ENCODE peak calls at places on chromosome 19, in nine cellular contexts. One of them, this sample, is unnamed. For H3K4me1, the result is how much of the 10 kb centered on the place peaks cover.

GRCh38 chr19:45442927-45443461 is 19.3 kb upstream of the ERCC1 start:
- DNase-seq in heart left ventricle: peak
- DNase-seq in transverse colon: peak
- DNase-seq in breast epithelium: no peak
- DNase-seq in upper lobe of left lung: peak
- DNase-seq in HCT116: no peak
- DNase-seq in body of pancreas: peak
- DNase-seq in IMR-90: peak
- DNase-seq in tibial nerve: peak
- DNase-seq in this sample: peak

GRCh38 chr19:48872884-48873475 is 759 bp downstream of the PPP1R15A start:
- DNase-seq in heart left ventricle: peak
- DNase-seq in transverse colon: peak
- DNase-seq in breast epithelium: peak
- DNase-seq in upper lobe of left lung: peak
- DNase-seq in HCT116: peak
- DNase-seq in body of pancreas: peak
- DNase-seq in IMR-90: peak
- DNase-seq in tibial nerve: peak
- DNase-seq in this sample: peak

GRCh38 chr19:5985098-5985783 is 7.3 kb upstream of the RANBP3 start:
- DNase-seq in heart left ventricle: no peak
- DNase-seq in transverse colon: no peak
- DNase-seq in breast epithelium: no peak
- DNase-seq in upper lobe of left lung: no peak
- DNase-seq in HCT116: no peak
- DNase-seq in body of pancreas: no peak
- DNase-seq in IMR-90: peak
- DNase-seq in tibial nerve: no peak
- DNase-seq in this sample: peak

GRCh38 chr19:49766007-49766937 is 529 bp upstream of the AP2A1 start:
- DNase-seq in heart left ventricle: peak
- DNase-seq in transverse colon: peak
- DNase-seq in breast epithelium: peak
- DNase-seq in upper lobe of left lung: peak
- DNase-seq in HCT116: peak
- DNase-seq in body of pancreas: peak
- DNase-seq in IMR-90: peak
- DNase-seq in tibial nerve: peak
- DNase-seq in this sample: peak

GRCh38 chr19:6086081-6086858 is 24.0 kb downstream of the RFX2 start:
- DNase-seq in heart left ventricle: no peak
- DNase-seq in transverse colon: no peak
- DNase-seq in breast epithelium: no peak
- DNase-seq in upper lobe of left lung: no peak
- DNase-seq in HCT116: no peak
- DNase-seq in body of pancreas: no peak
- DNase-seq in IMR-90: peak
- DNase-seq in tibial nerve: no peak
- DNase-seq in this sample: no peak

GRCh38 chr19:1139126-1139525 is 34.9 kb downstream of the SBNO2 start:
- DNase-seq in heart left ventricle: no peak
- DNase-seq in transverse colon: no peak
- DNase-seq in breast epithelium: no peak
- DNase-seq in upper lobe of left lung: no peak
- DNase-seq in HCT116: no peak
- DNase-seq in body of pancreas: no peak
- DNase-seq in IMR-90: no peak
- DNase-seq in tibial nerve: no peak
- DNase-seq in this sample: no peak

GRCh38 chr19:53057904-53058579 is 13.5 kb downstream of the ERVV-2 start:
- DNase-seq in heart left ventricle: peak
- DNase-seq in transverse colon: no peak
- DNase-seq in breast epithelium: no peak
- DNase-seq in upper lobe of left lung: no peak
- DNase-seq in HCT116: no peak
- DNase-seq in body of pancreas: peak
- DNase-seq in IMR-90: no peak
- DNase-seq in tibial nerve: no peak
- DNase-seq in this sample: no peak

GRCh38 chr19:49691243-49692101 is 556 bp downstream of the CPT1C start:
- DNase-seq in heart left ventricle: peak
- DNase-seq in transverse colon: no peak
- DNase-seq in breast epithelium: no peak
- DNase-seq in upper lobe of left lung: no peak
- DNase-seq in HCT116: no peak
- DNase-seq in body of pancreas: no peak
- DNase-seq in IMR-90: peak
- DNase-seq in tibial nerve: no peak
- DNase-seq in this sample: peak

GRCh38 chr19:54469496-54469934 is 3.6 kb downstream of the CDC42EP5 start:
- DNase-seq in heart left ventricle: peak
- DNase-seq in transverse colon: peak
- DNase-seq in breast epithelium: no peak
- DNase-seq in upper lobe of left lung: no peak
- DNase-seq in HCT116: no peak
- DNase-seq in body of pancreas: no peak
- DNase-seq in IMR-90: no peak
- DNase-seq in tibial nerve: no peak
- DNase-seq in this sample: peak

GRCh38 chr19:10717356-10718204 is at the start of gene DNM2:
- DNase-seq in heart left ventricle: peak
- DNase-seq in transverse colon: peak
- DNase-seq in breast epithelium: peak
- DNase-seq in upper lobe of left lung: peak
- DNase-seq in HCT116: peak
- DNase-seq in body of pancreas: peak
- DNase-seq in IMR-90: peak
- DNase-seq in tibial nerve: peak
- DNase-seq in this sample: peak

GRCh38 chr19:10720607-10721125 is 2.8 kb downstream of the DNM2 start:
- DNase-seq in heart left ventricle: no peak
- DNase-seq in transverse colon: no peak
- DNase-seq in breast epithelium: no peak
- DNase-seq in upper lobe of left lung: no peak
- DNase-seq in HCT116: no peak
- DNase-seq in body of pancreas: no peak
- DNase-seq in IMR-90: no peak
- DNase-seq in tibial nerve: no peak
- DNase-seq in this sample: no peak

GRCh38 chr19:10717054-10717355 is 874 bp upstream of the DNM2 start:
- DNase-seq in heart left ventricle: no peak
- DNase-seq in transverse colon: no peak
- DNase-seq in breast epithelium: no peak
- DNase-seq in upper lobe of left lung: no peak
- DNase-seq in HCT116: no peak
- DNase-seq in body of pancreas: no peak
- DNase-seq in IMR-90: no peak
- DNase-seq in tibial nerve: no peak
- DNase-seq in this sample: no peak

GRCh38 chr19:10719466-10719961 is 1.6 kb downstream of the DNM2 start:
- DNase-seq in heart left ventricle: peak
- DNase-seq in transverse colon: peak
- DNase-seq in breast epithelium: no peak
- DNase-seq in upper lobe of left lung: peak
- DNase-seq in HCT116: no peak
- DNase-seq in body of pancreas: peak
- DNase-seq in IMR-90: no peak
- DNase-seq in tibial nerve: no peak
- DNase-seq in this sample: no peak

GRCh38 chr19:10718205-10719196 is 622 bp downstream of the DNM2 start:
- DNase-seq in heart left ventricle: peak
- DNase-seq in transverse colon: peak
- DNase-seq in breast epithelium: no peak
- DNase-seq in upper lobe of left lung: no peak
- DNase-seq in HCT116: no peak
- DNase-seq in body of pancreas: peak
- DNase-seq in IMR-90: peak
- DNase-seq in tibial nerve: no peak
- DNase-seq in this sample: peak
- TF ChIP-seq POLR2A in heart left ventricle: no peak
- TF ChIP-seq POLR2A in transverse colon: no peak
- TF ChIP-seq POLR2A in breast epithelium: no peak
- TF ChIP-seq POLR2A in upper lobe of left lung: peak
- TF ChIP-seq POLR2A in HCT116: peak
- TF ChIP-seq POLR2A in body of pancreas: no peak
- TF ChIP-seq POLR2A in IMR-90: peak
- TF ChIP-seq POLR2A in tibial nerve: no peak
- TF ChIP-seq POLR2A in this sample: no peak

DNA sequence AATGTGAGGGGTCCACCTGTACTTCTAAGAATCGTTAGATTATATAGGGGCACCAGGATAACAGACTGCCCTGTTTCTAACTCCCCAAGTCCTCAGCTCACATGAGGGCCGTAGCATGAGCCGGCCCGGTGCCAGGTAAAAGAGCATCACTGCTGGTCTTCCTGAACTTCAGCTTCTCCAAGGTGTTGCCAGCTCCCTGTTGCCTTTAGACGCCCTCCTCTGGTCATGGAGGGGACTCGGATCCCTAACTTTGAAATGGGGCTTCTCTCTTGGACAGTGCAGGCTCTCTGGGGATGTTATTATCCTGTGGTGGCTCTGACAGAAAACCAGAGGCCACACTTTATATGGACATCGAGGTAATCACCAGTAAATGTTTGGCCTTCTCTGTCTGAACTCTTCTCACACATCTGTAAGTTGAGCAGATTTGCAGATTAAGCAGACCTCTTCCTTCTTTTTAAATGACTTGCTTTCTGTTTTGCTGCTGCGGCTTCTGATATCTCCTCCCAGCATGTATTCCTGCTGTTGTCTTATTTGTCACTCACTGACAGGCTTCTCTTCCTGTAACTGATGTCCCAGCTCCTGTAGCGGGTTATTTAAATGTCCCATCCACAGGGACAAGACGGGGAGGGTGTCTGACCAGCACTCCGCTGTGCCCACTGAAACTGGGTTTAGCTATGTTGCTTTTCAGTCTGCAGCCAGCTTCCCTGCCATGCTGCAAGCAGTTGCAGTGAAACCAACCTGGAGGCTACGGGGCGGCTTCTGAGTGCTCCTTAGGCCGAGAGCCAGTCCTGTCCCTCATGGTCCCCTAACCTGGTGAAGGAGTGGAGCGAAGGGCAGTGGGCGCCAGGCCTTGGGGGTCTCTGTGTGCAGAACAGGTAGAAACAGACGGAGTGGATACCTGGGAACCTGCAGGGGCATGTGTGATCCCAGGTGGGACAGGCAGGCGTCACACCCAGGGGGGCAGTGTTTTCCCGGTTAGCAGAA is 39.2 kb downstream of the TSSK6 start:
- DNase-seq in heart left ventricle: no peak
- DNase-seq in transverse colon: no peak
- DNase-seq in breast epithelium: no peak
- DNase-seq in upper lobe of left lung: no peak
- DNase-seq in HCT116: no peak
- DNase-seq in body of pancreas: no peak
- DNase-seq in IMR-90: no peak
- DNase-seq in tibial nerve: no peak
- DNase-seq in this sample: no peak
- TF ChIP-seq CTCF in heart left ventricle: peak
- TF ChIP-seq CTCF in transverse colon: peak
- TF ChIP-seq CTCF in breast epithelium: peak
- TF ChIP-seq CTCF in upper lobe of left lung: no peak
- TF ChIP-seq CTCF in HCT116: peak
- TF ChIP-seq CTCF in body of pancreas: no peak
- TF ChIP-seq CTCF in IMR-90: peak
- TF ChIP-seq CTCF in tibial nerve: no peak
- TF ChIP-seq CTCF in this sample: peak

GRCh38 chr19:47109541-47110375 is 3.8 kb downstream of the ZC3H4 start:
- DNase-seq in heart left ventricle: no peak
- DNase-seq in transverse colon: peak
- DNase-seq in breast epithelium: no peak
- DNase-seq in upper lobe of left lung: peak
- DNase-seq in HCT116: no peak
- DNase-seq in body of pancreas: no peak
- DNase-seq in IMR-90: peak
- DNase-seq in tibial nerve: no peak
- DNase-seq in this sample: no peak

GRCh38 chr19:47109177-47109540 is 4.4 kb downstream of the ZC3H4 start:
- DNase-seq in heart left ventricle: no peak
- DNase-seq in transverse colon: no peak
- DNase-seq in breast epithelium: no peak
- DNase-seq in upper lobe of left lung: no peak
- DNase-seq in HCT116: no peak
- DNase-seq in body of pancreas: no peak
- DNase-seq in IMR-90: no peak
- DNase-seq in tibial nerve: no peak
- DNase-seq in this sample: no peak

GRCh38 chr19:47111682-47112165 is 1.9 kb downstream of the ZC3H4 start:
- DNase-seq in heart left ventricle: no peak
- DNase-seq in transverse colon: no peak
- DNase-seq in breast epithelium: no peak
- DNase-seq in upper lobe of left lung: no peak
- DNase-seq in HCT116: no peak
- DNase-seq in body of pancreas: no peak
- DNase-seq in IMR-90: no peak
- DNase-seq in tibial nerve: no peak
- DNase-seq in this sample: no peak

GRCh38 chr19:47111081-47111589 is 2.4 kb downstream of the ZC3H4 start:
- DNase-seq in heart left ventricle: no peak
- DNase-seq in transverse colon: peak
- DNase-seq in breast epithelium: no peak
- DNase-seq in upper lobe of left lung: peak
- DNase-seq in HCT116: no peak
- DNase-seq in body of pancreas: peak
- DNase-seq in IMR-90: no peak
- DNase-seq in tibial nerve: no peak
- DNase-seq in this sample: no peak

GRCh38 chr19:47110521-47111080 is 3.0 kb downstream of the ZC3H4 start:
- DNase-seq in heart left ventricle: no peak
- DNase-seq in transverse colon: no peak
- DNase-seq in breast epithelium: no peak
- DNase-seq in upper lobe of left lung: peak
- DNase-seq in HCT116: no peak
- DNase-seq in body of pancreas: no peak
- DNase-seq in IMR-90: no peak
- DNase-seq in tibial nerve: no peak
- DNase-seq in this sample: no peak
- H3K4me1 ChIP-seq in heart left ventricle: half or more
- H3K4me1 ChIP-seq in transverse colon: half or more
- H3K4me1 ChIP-seq in breast epithelium: under half
- H3K4me1 ChIP-seq in upper lobe of left lung: half or more
- H3K4me1 ChIP-seq in HCT116: under half
- H3K4me1 ChIP-seq in body of pancreas: under half
- H3K4me1 ChIP-seq in IMR-90: under half
- H3K4me1 ChIP-seq in tibial nerve: under half
- H3K4me1 ChIP-seq in this sample: under half

GRCh38 chr19:43976732-43977131 is 7.3 kb upstream of the ZNF155 start:
- DNase-seq in heart left ventricle: no peak
- DNase-seq in transverse colon: no peak
- DNase-seq in breast epithelium: no peak
- DNase-seq in upper lobe of left lung: no peak
- DNase-seq in HCT116: no peak
- DNase-seq in body of pancreas: no peak
- DNase-seq in IMR-90: no peak
- DNase-seq in tibial nerve: no peak
- DNase-seq in this sample: no peak
- TF ChIP-seq POLR2A in heart left ventricle: no peak
- TF ChIP-seq POLR2A in transverse colon: no peak
- TF ChIP-seq POLR2A in breast epithelium: no peak
- TF ChIP-seq POLR2A in upper lobe of left lung: no peak
- TF ChIP-seq POLR2A in HCT116: no peak
- TF ChIP-seq POLR2A in body of pancreas: no peak
- TF ChIP-seq POLR2A in IMR-90: no peak
- TF ChIP-seq POLR2A in tibial nerve: no peak
- TF ChIP-seq POLR2A in this sample: no peak